ENCODE peak calls at places on chromosomes 7 and 10, in six cellular contexts. One of them, this sample, is unnamed.

GRCh38 chr10:131093346-131093745 is 218.2 kb downstream of the TCERG1L start:
- DNase-seq in RWPE1: no peak
- DNase-seq in cerebellar cortex: no peak
- DNase-seq in SK-MEL-5: no peak
- DNase-seq in T-helper 2 cell: no peak
- DNase-seq in KBM-7: no peak
- DNase-seq in this sample: no peak

GRCh38 chr7:132560105-132560504 is 16.2 kb downstream of the PLXNA4 start:
- DNase-seq in RWPE1: no peak
- DNase-seq in cerebellar cortex: no peak
- DNase-seq in SK-MEL-5: no peak
- DNase-seq in T-helper 2 cell: no peak
- DNase-seq in KBM-7: no peak
- DNase-seq in this sample: no peak

GRCh38 chr10:91987397-91988037 is 63.9 kb downstream of the BTAF1 start:
- DNase-seq in RWPE1: no peak
- DNase-seq in cerebellar cortex: no peak
- DNase-seq in SK-MEL-5: no peak
- DNase-seq in T-helper 2 cell: no peak
- DNase-seq in KBM-7: no peak
- DNase-seq in this sample: no peak

GRCh38 chr7:30165590-30165989 is 30.8 kb downstream of the MTURN start:
- DNase-seq in RWPE1: no peak
- DNase-seq in cerebellar cortex: no peak
- DNase-seq in SK-MEL-5: no peak
- DNase-seq in T-helper 2 cell: no peak
- DNase-seq in KBM-7: no peak
- DNase-seq in this sample: no peak

GRCh38 chr7:78039791-78040776 is 241.5 kb downstream of the PHTF2 start:
- DNase-seq in RWPE1: peak; percentile 25
- DNase-seq in cerebellar cortex: no peak
- DNase-seq in SK-MEL-5: peak; percentile 50
- DNase-seq in T-helper 2 cell: peak; percentile 10
- DNase-seq in KBM-7: peak; percentile 74
- DNase-seq in this sample: no peak

GRCh38 chr7:141989996-141990395 is 5.7 kb upstream of the MGAM start:
- DNase-seq in RWPE1: no peak
- DNase-seq in cerebellar cortex: no peak
- DNase-seq in SK-MEL-5: no peak
- DNase-seq in T-helper 2 cell: no peak
- DNase-seq in KBM-7: no peak
- DNase-seq in this sample: no peak

GRCh38 chr7:71733108-71733870 is 601.3 kb downstream of the GALNT17 start:
- DNase-seq in RWPE1: peak; percentile 43
- DNase-seq in cerebellar cortex: peak; percentile 83
- DNase-seq in SK-MEL-5: peak; percentile 84
- DNase-seq in T-helper 2 cell: peak; percentile 27
- DNase-seq in KBM-7: peak; percentile 82
- DNase-seq in this sample: peak; percentile 65

GRCh38 chr10:122176232-122176865 is 94.7 kb upstream of the BTBD16 start:
- DNase-seq in RWPE1: no peak
- DNase-seq in cerebellar cortex: no peak
- DNase-seq in SK-MEL-5: peak; percentile 12
- DNase-seq in T-helper 2 cell: no peak
- DNase-seq in KBM-7: no peak
- DNase-seq in this sample: no peak

GRCh38 chr7:460374-461117 is 59.1 kb downstream of the PDGFA start:
- DNase-seq in RWPE1: no peak
- DNase-seq in cerebellar cortex: no peak
- DNase-seq in SK-MEL-5: no peak
- DNase-seq in T-helper 2 cell: no peak
- DNase-seq in KBM-7: no peak
- DNase-seq in this sample: no peak

GRCh38 chr7:95907337-95907736 is 135.0 kb downstream of the DYNC1I1 start:
- DNase-seq in RWPE1: no peak
- DNase-seq in cerebellar cortex: no peak
- DNase-seq in SK-MEL-5: no peak
- DNase-seq in T-helper 2 cell: no peak
- DNase-seq in KBM-7: no peak
- DNase-seq in this sample: no peak

GRCh38 chr7:22411977-22412693 is 55.2 kb upstream of the RAPGEF5 start:
- DNase-seq in RWPE1: no peak
- DNase-seq in cerebellar cortex: no peak
- DNase-seq in SK-MEL-5: peak; percentile 20
- DNase-seq in T-helper 2 cell: no peak
- DNase-seq in KBM-7: no peak
- DNase-seq in this sample: no peak